ENCODE peak calls at places on chromosomes 13 and 19, in nine cellular contexts. M, U, Z, E, T, H, G, A and O are unnamed samples.

GRCh38 chr13:94198666-94199065 is 280.8 kb downstream of the DCT start:
- DNase-seq in A (no peak), G (no peak), U (no peak), T (no peak), E (no peak), H (no peak), M (no peak), Z (no peak), O (no peak)

GRCh38 chr13:89783221-89783755 is 1564.2 kb upstream of the MIR17HG start:
- DNase-seq in T (no peak), U (no peak), M (no peak), E (no peak), H (no peak), G (no peak), A (no peak), Z (no peak), O (no peak)

GRCh38 chr19:43781630-43782310 is 997 bp upstream of the KCNN4 start:
- DNase-seq in E (no peak), H (no peak), G (no peak), A (no peak), Z (no peak), U (no peak), M (no peak), T (no peak), O (peak; percentile 28)

GRCh38 chr19:6743714-6744380 is 4.4 kb downstream of the TRIP10 start:
- DNase-seq in G (no peak), Z (no peak), E (no peak), M (no peak), A (no peak), H (no peak), T (no peak), U (no peak), O (no peak)

GRCh38 chr19:3692141-3693029 is 7.9 kb downstream of the PIP5K1C start:
- DNase-seq in U (no peak), H (no peak), M (no peak), G (no peak), E (no peak), T (peak; percentile 48), A (no peak), Z (no peak), O (no peak)

GRCh38 chr13:113764793-113765190 is 5.8 kb downstream of the TMEM255B start:
- DNase-seq in A (no peak), M (no peak), E (peak; percentile 1), U (no peak), G (no peak), T (no peak), Z (no peak), H (no peak), O (no peak)

GRCh38 chr19:47699360-47699917 is 13.8 kb upstream of the EHD2 start:
- DNase-seq in A (no peak), G (no peak), T (peak; percentile 39), Z (peak; percentile 73), E (no peak), U (peak; percentile 59), M (no peak), H (no peak), O (peak; percentile 87)

GRCh38 chr13:41746259-41746658 is 214.7 kb downstream of the VWA8 start:
- DNase-seq in Z (no peak), H (no peak), A (no peak), U (no peak), T (no peak), M (no peak), G (no peak), E (no peak), O (no peak)

GRCh38 chr19:3324405-3324856 is 42.0 kb upstream of the NFIC start:
- DNase-seq in Z (peak; percentile 57), E (peak; percentile 28), A (no peak), T (peak; percentile 71), U (peak; percentile 57), M (peak; percentile 55), G (no peak), H (no peak), O (peak; percentile 79)

DNA sequence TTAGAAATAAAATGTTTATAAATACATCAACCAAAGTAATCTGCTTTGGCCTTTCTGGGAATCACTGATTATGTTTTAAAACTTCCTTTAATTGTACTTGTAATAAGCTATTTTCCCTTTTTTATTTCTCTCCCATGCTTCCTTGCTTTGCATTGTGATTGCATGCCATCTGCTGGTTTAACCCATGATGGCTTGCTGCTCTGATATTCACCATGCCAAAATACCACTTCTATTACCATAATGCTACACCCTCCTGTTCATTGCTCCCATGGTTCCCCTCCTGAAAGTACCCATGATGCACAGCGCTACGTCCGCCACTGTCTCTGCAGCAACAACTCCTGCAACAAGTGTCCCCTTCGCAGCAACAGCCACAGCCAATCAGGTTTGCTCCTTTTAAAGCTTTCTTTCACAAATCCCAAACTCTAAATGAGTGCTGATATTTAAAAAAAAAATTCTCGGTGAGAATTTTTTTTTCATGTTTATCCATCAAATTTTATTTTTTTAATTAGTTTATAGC is 67.7 kb upstream of the RAP2A start:
- DNase-seq in T (no peak), A (no peak), E (no peak), G (no peak), H (no peak), U (no peak), Z (peak; percentile 16), M (no peak), O (no peak)
- TF ChIP-seq CTCF in T (no peak), A (no peak), E (no peak), G (no peak), H (no peak), U (no peak), Z (peak; percentile 22), M (no peak), O (peak; percentile 7)

GRCh38 chr19:34363930-34364329 is 1.1 kb upstream of the GPI start:
- DNase-seq in U (no peak), Z (no peak), E (no peak), A (no peak), H (no peak), M (no peak), T (no peak), G (no peak), O (no peak)
- TF ChIP-seq CTCF in U (no peak), Z (no peak), E (no peak), A (no peak), H (no peak), M (no peak), T (no peak), G (no peak), O (no peak)

DNA sequence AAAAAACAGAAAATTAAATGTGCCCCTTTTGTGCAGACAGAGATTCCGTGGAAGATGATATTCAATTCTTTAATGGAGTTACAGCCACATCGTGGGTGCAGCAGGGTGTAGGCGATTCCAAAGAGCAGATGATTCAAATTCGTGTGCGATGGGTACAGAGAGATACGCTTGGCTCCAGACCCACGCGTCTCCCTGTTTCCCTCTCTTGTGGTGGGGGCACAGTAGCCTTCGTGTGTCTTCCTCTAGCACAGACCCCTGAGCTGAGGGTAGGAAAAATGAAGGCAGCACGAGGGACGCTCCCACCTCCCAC is 4.8 kb downstream of the TSPAN16 start:
- DNase-seq in T (no peak), M (no peak), E (no peak), G (no peak), A (no peak), Z (no peak), U (no peak), H (no peak), O (no peak)
- TF ChIP-seq CTCF in T (no peak), M (no peak), E (no peak), G (no peak), A (no peak), Z (no peak), U (no peak), H (no peak), O (no peak)

GRCh38 chr19:35045667-35046300 is 4.3 kb downstream of the HPN start:
- DNase-seq in T (peak; percentile 16), Z (peak; percentile 81), A (no peak), M (no peak), H (no peak), G (no peak), E (no peak), U (no peak), O (peak; percentile 81)
- TF ChIP-seq CTCF in T (peak; percentile 19), Z (peak; percentile 42), A (no peak), M (no peak), H (no peak), G (no peak), E (no peak), U (no peak), O (peak; percentile 43)